ENCODE peak calls at places on chromosomes 16 and 17, in ten cellular contexts. One of them, this sample, is unnamed.

GRCh38 chr17:38428643-38429371 is 543 bp downstream of the ARHGAP23 start:
- DNase-seq in activated naive CD8-positive, alpha-beta T cell treated with anti-CD3 and anti-CD28 coated beads, Interleukin-2, amount 50 U/mL, for 16 hours: no peak
- DNase-seq in CD8-positive, alpha-beta T cell: no peak
- DNase-seq in islet precursor cell: peak
- DNase-seq in activated B cell treated with CpG ODN at 0.5 μM for 24 hours: no peak
- DNase-seq in NCI-H460: no peak
- DNase-seq in NCI-H2029: no peak
- DNase-seq in DMS79: no peak
- DNase-seq in SHP77: no peak
- DNase-seq in caudate nucleus: peak
- DNase-seq in this sample: no peak

GRCh38 chr17:57868007-57868774 is 18.3 kb upstream of the MRPS23 start:
- DNase-seq in DMS79: no peak
- DNase-seq in NCI-H2029: no peak
- DNase-seq in islet precursor cell: peak
- DNase-seq in caudate nucleus: no peak
- DNase-seq in activated B cell treated with CpG ODN at 0.5 μM for 24 hours: peak
- DNase-seq in SHP77: peak
- DNase-seq in NCI-H460: no peak
- DNase-seq in activated naive CD8-positive, alpha-beta T cell treated with anti-CD3 and anti-CD28 coated beads, Interleukin-2, amount 50 U/mL, for 16 hours: no peak
- DNase-seq in CD8-positive, alpha-beta T cell: peak
- DNase-seq in this sample: no peak

GRCh38 chr16:6642271-6642670 is 690.4 kb upstream of the RBFOX1 start:
- DNase-seq in islet precursor cell: no peak
- DNase-seq in NCI-H460: no peak
- DNase-seq in activated naive CD8-positive, alpha-beta T cell treated with anti-CD3 and anti-CD28 coated beads, Interleukin-2, amount 50 U/mL, for 16 hours: no peak
- DNase-seq in NCI-H2029: no peak
- DNase-seq in CD8-positive, alpha-beta T cell: no peak
- DNase-seq in SHP77: no peak
- DNase-seq in activated B cell treated with CpG ODN at 0.5 μM for 24 hours: no peak
- DNase-seq in caudate nucleus: no peak
- DNase-seq in DMS79: no peak
- DNase-seq in this sample: no peak

GRCh38 chr17:33989357-33990148 is 265.5 kb upstream of the CCL2 start:
- DNase-seq in CD8-positive, alpha-beta T cell: no peak
- DNase-seq in activated naive CD8-positive, alpha-beta T cell treated with anti-CD3 and anti-CD28 coated beads, Interleukin-2, amount 50 U/mL, for 16 hours: no peak
- DNase-seq in NCI-H2029: no peak
- DNase-seq in NCI-H460: no peak
- DNase-seq in activated B cell treated with CpG ODN at 0.5 μM for 24 hours: no peak
- DNase-seq in islet precursor cell: no peak
- DNase-seq in DMS79: no peak
- DNase-seq in caudate nucleus: no peak
- DNase-seq in SHP77: no peak
- DNase-seq in this sample: no peak

GRCh38 chr16:24539850-24540484 is 601 bp downstream of the RBBP6 start:
- DNase-seq in SHP77: no peak
- DNase-seq in caudate nucleus: no peak
- DNase-seq in CD8-positive, alpha-beta T cell: peak
- DNase-seq in activated B cell treated with CpG ODN at 0.5 μM for 24 hours: no peak
- DNase-seq in islet precursor cell: no peak
- DNase-seq in NCI-H2029: no peak
- DNase-seq in activated naive CD8-positive, alpha-beta T cell treated with anti-CD3 and anti-CD28 coated beads, Interleukin-2, amount 50 U/mL, for 16 hours: no peak
- DNase-seq in NCI-H460: no peak
- DNase-seq in DMS79: no peak
- DNase-seq in this sample: peak

GRCh38 chr16:63904182-63904581 is 1217.7 kb downstream of the CDH11 start:
- DNase-seq in caudate nucleus: no peak
- DNase-seq in CD8-positive, alpha-beta T cell: no peak
- DNase-seq in NCI-H460: no peak
- DNase-seq in islet precursor cell: no peak
- DNase-seq in activated B cell treated with CpG ODN at 0.5 μM for 24 hours: no peak
- DNase-seq in activated naive CD8-positive, alpha-beta T cell treated with anti-CD3 and anti-CD28 coated beads, Interleukin-2, amount 50 U/mL, for 16 hours: no peak
- DNase-seq in DMS79: no peak
- DNase-seq in SHP77: no peak
- DNase-seq in NCI-H2029: no peak
- DNase-seq in this sample: no peak

GRCh38 chr17:5500247-5500803 is 14.0 kb downstream of the MIS12 start:
- DNase-seq in SHP77: no peak
- DNase-seq in NCI-H460: no peak
- DNase-seq in NCI-H2029: no peak
- DNase-seq in caudate nucleus: no peak
- DNase-seq in CD8-positive, alpha-beta T cell: no peak
- DNase-seq in activated B cell treated with CpG ODN at 0.5 μM for 24 hours: no peak
- DNase-seq in islet precursor cell: no peak
- DNase-seq in activated naive CD8-positive, alpha-beta T cell treated with anti-CD3 and anti-CD28 coated beads, Interleukin-2, amount 50 U/mL, for 16 hours: no peak
- DNase-seq in DMS79: peak
- DNase-seq in this sample: no peak

GRCh38 chr17:80146121-80147034 is 550 bp downstream of the EIF4A3 start:
- DNase-seq in NCI-H460: no peak
- DNase-seq in DMS79: no peak
- DNase-seq in islet precursor cell: peak
- DNase-seq in caudate nucleus: no peak
- DNase-seq in activated B cell treated with CpG ODN at 0.5 μM for 24 hours: no peak
- DNase-seq in CD8-positive, alpha-beta T cell: peak
- DNase-seq in SHP77: peak
- DNase-seq in activated naive CD8-positive, alpha-beta T cell treated with anti-CD3 and anti-CD28 coated beads, Interleukin-2, amount 50 U/mL, for 16 hours: no peak
- DNase-seq in NCI-H2029: peak
- DNase-seq in this sample: peak